ENCODE peak calls at places on chromosomes 13 and 19, in ten cellular contexts. D is mammary epithelial cell; A is GM23338; E is CD4-positive, CD25-positive, alpha-beta regulatory T cell; X is aorta; Q is cardiac muscle cell; P is uterus; T is AG09309; C is fibroblast of lung; W is effector memory CD4-positive, alpha-beta T cell. R is an unnamed sample.

GRCh38 chr19:49592486-49593232 is 1.7 kb downstream of the PRR12 start:
- DNase-seq in E (no peak), T (no peak), A (peak), C (no peak), Q (peak), D (peak), X (no peak), P (no peak), W (no peak), R (no peak)

GRCh38 chr13:91722267-91722884 is 324.0 kb downstream of the GPC5 start:
- DNase-seq in C (peak), E (peak), X (no peak), A (peak), P (no peak), Q (peak), T (no peak), W (no peak), D (peak), R (no peak)

GRCh38 chr19:6459356-6460098 is at the start of gene SLC25A23:
- DNase-seq in W (peak), X (peak), A (peak), P (peak), Q (peak), D (peak), C (peak), E (no peak), T (peak), R (peak)

GRCh38 chr13:99431927-99432636 is 69.2 kb upstream of the TM9SF2 start:
- DNase-seq in D (no peak), P (no peak), W (no peak), A (no peak), X (no peak), T (no peak), Q (no peak), E (no peak), C (no peak), R (peak)

GRCh38 chr13:34634443-34634842 is 307.6 kb upstream of the NBEA start:
- DNase-seq in W (no peak), X (no peak), Q (no peak), A (no peak), P (no peak), D (no peak), E (no peak), T (no peak), C (no peak), R (no peak)

GRCh38 chr13:55937180-55937579 is 1203.5 kb upstream of the PRR20A start:
- DNase-seq in A (no peak), E (no peak), D (no peak), Q (no peak), W (no peak), X (no peak), P (no peak), C (no peak), T (no peak), R (no peak)

GRCh38 chr13:55199132-55199531 is 1941.6 kb upstream of the PRR20A start:
- DNase-seq in X (no peak), Q (no peak), W (no peak), A (peak), C (no peak), P (no peak), T (no peak), D (no peak), E (no peak), R (no peak)

GRCh38 chr19:39917561-39918182 is 16.8 kb downstream of the FCGBP start:
- DNase-seq in Q (no peak), X (peak), E (no peak), A (no peak), D (no peak), W (no peak), T (no peak), C (no peak), P (no peak), R (no peak)

GRCh38 chr13:42883771-42884170 is 102.4 kb downstream of the FAM216B start:
- DNase-seq in E (no peak), A (no peak), X (no peak), P (no peak), Q (peak), W (no peak), D (peak), T (no peak), C (peak), R (no peak)

GRCh38 chr19:55550321-55550650 is 4.9 kb upstream of the SBK3 start:
- DNase-seq in W (no peak), T (no peak), A (peak), E (no peak), C (peak), P (no peak), X (no peak), Q (no peak), D (no peak), R (no peak)
- H3K4me3 ChIP-seq in W (no peak), T (no peak), A (peak), E (no peak), C (no peak), P (no peak), X (no peak), Q (no peak), D (no peak), R (no peak)

GRCh38 chr13:40979232-40979631 is 39.9 kb downstream of the ELF1 start:
- DNase-seq in D (no peak), Q (no peak), T (no peak), E (no peak), C (no peak), P (no peak), X (no peak), W (no peak), A (no peak), R (no peak)
- H3K4me3 ChIP-seq in D (no peak), Q (no peak), T (no peak), E (peak), C (no peak), P (no peak), X (no peak), W (peak), A (no peak), R (peak)

GRCh38 chr19:1135454-1135853 is 31.7 kb downstream of the GPX4 start:
- DNase-seq in T (no peak), X (no peak), C (no peak), D (no peak), Q (no peak), P (no peak), E (no peak), A (no peak), W (no peak), R (no peak)

GRCh38 chr19:1134431-1134830 is 30.6 kb downstream of the GPX4 start:
- DNase-seq in C (no peak), T (no peak), W (no peak), Q (peak), D (no peak), P (no peak), E (no peak), A (no peak), X (no peak), R (no peak)

GRCh38 chr19:1132625-1133383 is 29.0 kb downstream of the GPX4 start:
- DNase-seq in E (peak), Q (peak), P (no peak), A (no peak), C (no peak), D (no peak), X (no peak), T (no peak), W (no peak), R (peak)

GRCh38 chr19:1131718-1132552 is 28.1 kb downstream of the GPX4 start:
- DNase-seq in Q (peak), W (peak), A (peak), X (peak), T (peak), D (peak), E (peak), P (peak), C (peak), R (peak)

GRCh38 chr19:1133471-1133929 is 29.7 kb downstream of the GPX4 start:
- DNase-seq in P (no peak), E (peak), C (no peak), A (peak), W (peak), D (no peak), T (no peak), Q (peak), X (no peak), R (peak)
- H3K4me3 ChIP-seq in P (no peak), E (no peak), C (no peak), A (no peak), W (peak), D (no peak), T (no peak), Q (no peak), X (no peak), R (peak)

GRCh38 chr13:83274679-83275078 is 607.6 kb downstream of the SLITRK1 start:
- DNase-seq in E (no peak), Q (no peak), D (no peak), C (no peak), A (no peak), T (no peak), X (no peak), P (no peak), W (no peak), R (no peak)
- H3K4me3 ChIP-seq in E (no peak), Q (no peak), D (no peak), C (no peak), A (no peak), T (no peak), X (no peak), P (no peak), W (no peak), R (no peak)

R was measured in GM06990.